ENCODE peak calls at places on chromosomes 7 and 10, in ten cellular contexts. G is IMR-90, O is tibial nerve, B is left ventricle myocardium inferior, R is fibroblast of lung, J is dorsolateral prefrontal cortex, H is endodermal cell, U is mammary epithelial cell, I is prostate gland, P is lung. Y is an unnamed sample. For H3K27me3, the result is how much of the 10 kb centered on the place peaks cover.

GRCh38 chr10:46229144-46229563 is 57.6 kb upstream of the ANTXRL start:
- DNase-seq in G (no peak), O (no peak), B (no peak), R (no peak), J (peak), H (peak), U (no peak), I (no peak), P (no peak), Y (peak)

GRCh38 chr10:28396317-28396716 is 93.5 kb upstream of the MPP7 start:
- DNase-seq in G (no peak), O (no peak), B (no peak), R (no peak), J (no peak), H (no peak), U (no peak), I (no peak), P (no peak), Y (no peak)

GRCh38 chr7:21504021-21504420 is 38.8 kb upstream of the DNAH11 start:
- DNase-seq in G (no peak), O (no peak), B (no peak), R (no peak), J (no peak), H (no peak), U (peak), I (peak), P (no peak), Y (no peak)

GRCh38 chr7:107201795-107202450 is 33.1 kb downstream of the HBP1 start:
- DNase-seq in G (peak), O (no peak), B (peak), R (peak), J (peak), H (peak), U (peak), I (peak), P (no peak), Y (no peak)

GRCh38 chr10:51770719-51771118 is 71.3 kb upstream of the CSTF2T start:
- DNase-seq in G (peak), O (no peak), B (no peak), R (peak), J (no peak), H (no peak), U (no peak), I (no peak), P (no peak), Y (no peak)

GRCh38 chr10:68212721-68213352 is 19.1 kb downstream of the ATOH7 start:
- DNase-seq in G (peak), O (no peak), B (no peak), R (peak), J (no peak), H (no peak), U (peak), I (no peak), P (no peak), Y (no peak)

GRCh38 chr7:12217311-12217710 is 6.2 kb downstream of the TMEM106B start:
- DNase-seq in G (no peak), O (no peak), B (no peak), R (no peak), J (no peak), H (no peak), U (no peak), I (no peak), P (no peak), Y (no peak)

GRCh38 chr10:72274213-72274729 is 547 bp downstream of the DDIT4 start:
- DNase-seq in G (peak), O (no peak), B (no peak), R (no peak), J (no peak), H (no peak), U (no peak), I (peak), P (no peak), Y (no peak)

GRCh38 chr10:104337985-104338735 is at the start of gene ITPRIP:
- DNase-seq in G (peak), O (peak), B (peak), R (peak), J (no peak), H (peak), U (peak), I (peak), P (peak), Y (peak)

GRCh38 chr10:86770412-86770960 is 14.1 kb downstream of the BMPR1A start:
- DNase-seq in G (no peak), O (no peak), B (no peak), R (no peak), J (no peak), H (peak), U (no peak), I (no peak), P (no peak), Y (no peak)

GRCh38 chr7:147412109-147412508 is 1178.5 kb upstream of the C7orf33 start:
- DNase-seq in G (no peak), O (no peak), B (no peak), R (no peak), J (no peak), H (no peak), U (no peak), I (no peak), P (no peak), Y (no peak)

GRCh38 chr7:75638607-75639070 is 100.1 kb downstream of the HIP1 start:
- DNase-seq in G (peak), O (peak), B (peak), R (no peak), J (peak), H (peak), U (peak), I (peak), P (peak), Y (peak)

GRCh38 chr10:121152935-121153334 is 301.8 kb downstream of the WDR11 start:
- DNase-seq in G (no peak), O (no peak), B (no peak), R (no peak), J (no peak), H (no peak), U (peak), I (no peak), P (no peak), Y (no peak)

GRCh38 chr7:93374345-93374940 is 142.3 kb downstream of the VPS50 start:
- DNase-seq in G (peak), O (no peak), B (no peak), R (peak), J (no peak), H (no peak), U (peak), I (no peak), P (no peak), Y (no peak)

GRCh38 chr10:48568131-48568530 is 36.7 kb downstream of the ARHGAP22 start:
- DNase-seq in G (no peak), O (no peak), B (no peak), R (no peak), J (no peak), H (peak), U (no peak), I (no peak), P (no peak), Y (no peak)

GRCh38 chr10:15140640-15141039 is 27.9 kb downstream of the NMT2 start:
- DNase-seq in G (no peak), O (no peak), B (no peak), R (no peak), J (peak), H (no peak), U (no peak), I (no peak), P (no peak), Y (no peak)

GRCh38 chr7:44727346-44728262 is 21.0 kb upstream of the ZMIZ2 start:
- DNase-seq in G (peak), O (no peak), B (no peak), R (peak), J (no peak), H (no peak), U (peak), I (no peak), P (no peak), Y (no peak)

GRCh38 chr7:142718314-142718713 is 31.0 kb upstream of the PRSS1 start:
- DNase-seq in G (no peak), O (no peak), B (no peak), R (no peak), J (no peak), H (no peak), U (no peak), I (no peak), P (no peak), Y (no peak)

GRCh38 chr7:16431646-16432424 is 10.5 kb upstream of the CRPPA start:
- DNase-seq in G (no peak), O (no peak), B (no peak), R (peak), J (no peak), H (peak), U (peak), I (peak), P (no peak), Y (no peak)

GRCh38 chr7:158676898-158677297 is 27.7 kb downstream of the NCAPG2 start:
- DNase-seq in G (no peak), O (no peak), B (no peak), R (no peak), J (no peak), H (no peak), U (no peak), I (no peak), P (no peak), Y (no peak)

GRCh38 chr7:51006483-51007235 is 224.0 kb upstream of the GRB10 start:
- DNase-seq in G (no peak), O (no peak), B (no peak), R (no peak), J (no peak), H (no peak), U (no peak), I (peak), P (peak), Y (no peak)

GRCh38 chr10:80204801-80205477 is 398 bp downstream of the ANXA11 start:
- DNase-seq in G (peak), O (no peak), B (peak), R (no peak), J (no peak), H (peak), U (no peak), I (no peak), P (no peak), Y (no peak)

GRCh38 chr10:96244354-96244753 is 27.0 kb downstream of the BLNK start:
- DNase-seq in G (no peak), O (no peak), B (no peak), R (no peak), J (no peak), H (no peak), U (no peak), I (no peak), P (no peak), Y (no peak)

GRCh38 chr7:124171068-124171467 is 138.2 kb upstream of the TMEM229A start:
- DNase-seq in G (peak), O (no peak), B (peak), R (peak), J (peak), H (peak), U (peak), I (no peak), P (no peak), Y (no peak)

GRCh38 chr10:87761892-87762291 is 56.1 kb downstream of the ATAD1 start:
- DNase-seq in G (peak), O (no peak), B (no peak), R (peak), J (no peak), H (no peak), U (peak), I (no peak), P (no peak), Y (no peak)

GRCh38 chr7:146090023-146090645 is 26.5 kb upstream of the CNTNAP2 start:
- DNase-seq in G (no peak), O (no peak), B (no peak), R (peak), J (no peak), H (no peak), U (peak), I (no peak), P (no peak), Y (no peak)

GRCh38 chr10:31124852-31125251 is 93.2 kb upstream of the ZNF438 start:
- DNase-seq in G (no peak), O (no peak), B (no peak), R (no peak), J (no peak), H (no peak), U (no peak), I (no peak), P (no peak), Y (no peak)

GRCh38 chr7:136526408-136527105 is 341.9 kb upstream of the CHRM2 start:
- DNase-seq in G (no peak), O (no peak), B (no peak), R (no peak), J (no peak), H (no peak), U (no peak), I (no peak), P (no peak), Y (no peak)

GRCh38 chr7:128836729-128837348 is 6.6 kb downstream of the FLNC start:
- DNase-seq in G (no peak), O (no peak), B (peak), R (no peak), J (peak), H (no peak), U (no peak), I (no peak), P (no peak), Y (no peak)

GRCh38 chr10:57786850-57787750 is 480.6 kb downstream of the IPMK start:
- DNase-seq in G (no peak), O (no peak), B (no peak), R (no peak), J (no peak), H (peak), U (no peak), I (no peak), P (no peak), Y (no peak)

GRCh38 chr10:114121031-114121430 is 53.0 kb downstream of the CCDC186 start:
- DNase-seq in G (no peak), O (no peak), B (no peak), R (no peak), J (no peak), H (no peak), U (no peak), I (no peak), P (no peak), Y (no peak)
- TF ChIP-seq CTCF in G (no peak), O (no peak), B (no peak), R (no peak), J (peak), H (no peak), U (no peak), I (no peak), P (no peak), Y (no peak)

GRCh38 chr10:131876021-131876420 is 24.8 kb upstream of the PPP2R2D start:
- DNase-seq in G (no peak), O (no peak), B (no peak), R (no peak), J (no peak), H (no peak), U (no peak), I (no peak), P (no peak), Y (no peak)

GRCh38 chr10:131872837-131873375 is 27.9 kb upstream of the PPP2R2D start:
- DNase-seq in G (no peak), O (no peak), B (no peak), R (no peak), J (no peak), H (peak), U (peak), I (no peak), P (no peak), Y (no peak)

GRCh38 chr10:131875501-131875900 is 25.3 kb upstream of the PPP2R2D start:
- DNase-seq in G (no peak), O (no peak), B (no peak), R (no peak), J (no peak), H (peak), U (no peak), I (no peak), P (no peak), Y (no peak)

GRCh38 chr10:131876543-131876942 is 24.3 kb upstream of the PPP2R2D start:
- DNase-seq in G (no peak), O (no peak), B (no peak), R (no peak), J (no peak), H (peak), U (no peak), I (no peak), P (no peak), Y (peak)

GRCh38 chr10:131874991-131875451 is 25.8 kb upstream of the PPP2R2D start:
- DNase-seq in G (peak), O (peak), B (peak), R (peak), J (peak), H (peak), U (peak), I (peak), P (peak), Y (peak)
- H3K4me3 ChIP-seq in G (no peak), O (no peak), B (no peak), R (no peak), J (peak), H (no peak), U (no peak), I (no peak), P (no peak), Y (no peak)

DNA sequence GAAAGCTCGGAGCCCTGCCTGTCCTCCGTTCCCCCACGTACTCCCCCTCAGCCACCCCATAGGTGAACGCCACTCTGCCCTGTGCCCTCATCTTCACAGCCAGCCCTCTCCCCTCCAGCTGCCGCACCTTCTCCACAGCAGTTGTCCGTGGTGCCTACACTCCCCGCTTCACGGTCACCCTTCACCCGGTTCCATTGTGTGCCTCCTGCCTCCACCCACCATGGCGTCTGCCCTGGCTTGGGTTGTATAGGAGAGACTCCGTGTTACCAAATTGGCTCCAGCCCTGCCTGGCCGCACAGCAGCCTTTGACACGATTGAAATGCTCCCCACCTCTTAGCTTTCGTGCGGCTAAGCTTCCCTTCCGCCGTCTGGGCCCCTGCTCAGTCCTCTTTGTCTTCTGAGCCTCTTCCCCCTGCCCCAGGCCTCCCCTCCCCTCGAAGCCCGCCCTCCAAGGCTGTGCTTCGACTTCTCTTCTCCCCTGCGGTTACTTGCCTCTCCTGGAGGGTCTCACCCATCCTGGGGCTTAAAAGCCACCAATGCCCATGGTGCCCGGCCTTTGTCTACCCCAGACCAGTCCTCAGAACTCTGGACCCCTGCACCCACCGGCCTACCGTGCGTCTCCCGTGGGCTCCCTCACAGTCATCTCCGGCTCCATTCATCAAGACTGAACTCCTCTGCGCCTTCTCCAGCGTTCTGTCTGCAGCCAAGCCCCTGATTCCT is 18.4 kb upstream of the NODAL start:
- DNase-seq in G (no peak), O (no peak), B (no peak), R (no peak), J (no peak), H (peak), U (no peak), I (no peak), P (no peak), Y (no peak)
- H3K27me3 ChIP-seq in G (under half), O (under half), B (under half), R (under half), J (under half), H (under half), U (under half), I (under half), P (under half), Y (under half)

DNA sequence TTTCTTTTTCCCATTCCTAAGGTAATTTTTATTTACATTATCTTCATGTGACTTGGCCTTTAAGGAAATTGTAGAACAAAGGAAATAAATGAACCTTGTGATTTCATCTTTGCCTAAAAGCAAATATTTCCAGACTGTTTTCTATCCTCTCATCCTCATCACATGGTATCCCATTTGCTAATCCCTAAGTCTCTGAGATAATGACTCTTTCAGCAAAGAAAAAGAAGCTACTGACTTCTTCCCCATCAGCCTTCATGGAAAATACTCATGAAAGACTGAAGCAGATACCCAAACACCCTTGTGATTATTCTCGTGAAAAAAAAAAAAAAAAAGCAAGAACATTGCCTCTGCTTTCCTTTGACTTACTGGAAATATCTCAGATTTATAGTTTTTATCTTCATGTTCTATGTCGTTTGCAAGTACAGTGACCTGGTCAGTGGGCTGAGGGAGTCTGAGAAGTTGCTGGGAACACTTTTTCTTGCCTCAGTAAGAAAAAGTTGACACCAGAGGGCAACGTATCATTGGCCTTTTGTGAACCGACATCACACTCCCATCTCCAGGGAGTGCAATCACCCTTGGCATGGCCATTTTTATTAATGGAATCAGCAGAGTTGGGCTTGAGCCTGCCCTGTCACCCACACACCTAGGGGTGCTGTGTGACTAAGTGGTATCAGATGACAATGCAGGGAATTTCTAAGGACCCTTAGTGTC is 246.0 kb upstream of the KMT2E start:
- DNase-seq in G (no peak), O (no peak), B (no peak), R (no peak), J (no peak), H (peak), U (no peak), I (no peak), P (no peak), Y (no peak)
- TF ChIP-seq CTCF in G (no peak), O (no peak), B (no peak), R (no peak), J (peak), H (peak), U (no peak), I (no peak), P (no peak), Y (no peak)

DNA sequence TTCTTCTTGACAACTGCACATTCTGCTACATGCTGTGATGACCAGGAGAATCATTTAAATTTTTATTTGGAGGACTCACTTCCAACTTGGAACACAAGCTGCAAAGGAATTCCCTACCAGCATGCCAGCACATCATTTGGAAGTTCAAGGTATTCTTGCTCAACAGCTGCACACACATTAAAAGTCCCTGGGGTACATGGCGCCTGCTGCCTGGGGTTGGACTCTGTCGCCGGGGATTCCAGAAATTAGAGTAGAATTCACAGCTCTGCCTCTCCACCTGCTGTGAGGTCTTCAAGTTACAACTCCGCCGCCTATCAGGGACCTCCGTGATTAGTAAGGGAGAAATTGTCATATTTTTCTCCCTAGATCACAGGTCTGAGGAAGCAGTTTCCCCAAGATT is 1.1 kb downstream of the ZNF32 start:
- DNase-seq in G (no peak), O (no peak), B (no peak), R (no peak), J (no peak), H (no peak), U (no peak), I (no peak), P (no peak), Y (no peak)
- H3K4me3 ChIP-seq in G (no peak), O (peak), B (peak), R (peak), J (peak), H (peak), U (no peak), I (no peak), P (no peak), Y (peak)

Y was measured in ovary.